ENCODE peak calls at places on chromosome 13, in six cellular contexts. One of them, this sample, is unnamed.

GRCh38 chr13:76980075-76980718 is 11.7 kb upstream of the CLN5 start:
- DNase-seq in psoas muscle: peak; percentile 89
- DNase-seq in lung: peak; percentile 81
- DNase-seq in naive thymus-derived CD4-positive, alpha-beta T cell: peak; percentile 93
- DNase-seq in substantia nigra: peak; percentile 74
- DNase-seq in foreskin keratinocyte: no peak
- DNase-seq in this sample: no peak

GRCh38 chr13:44394649-44395048 is 21.0 kb downstream of the SERP2 start:
- DNase-seq in psoas muscle: no peak
- DNase-seq in lung: no peak
- DNase-seq in naive thymus-derived CD4-positive, alpha-beta T cell: no peak
- DNase-seq in substantia nigra: no peak
- DNase-seq in foreskin keratinocyte: no peak
- DNase-seq in this sample: no peak

GRCh38 chr13:24271611-24272451 is 37.5 kb upstream of the C1QTNF9 start:
- DNase-seq in psoas muscle: peak; percentile 71
- DNase-seq in lung: peak; percentile 69
- DNase-seq in naive thymus-derived CD4-positive, alpha-beta T cell: peak; percentile 74
- DNase-seq in substantia nigra: peak; percentile 79
- DNase-seq in foreskin keratinocyte: peak; percentile 56
- DNase-seq in this sample: no peak

GRCh38 chr13:111241006-111241755 is 79.3 kb upstream of the TEX29 start:
- DNase-seq in psoas muscle: no peak
- DNase-seq in lung: no peak
- DNase-seq in naive thymus-derived CD4-positive, alpha-beta T cell: no peak
- DNase-seq in substantia nigra: peak; percentile 89
- DNase-seq in foreskin keratinocyte: no peak
- DNase-seq in this sample: no peak

GRCh38 chr13:37485766-37486165 is 112.8 kb downstream of the POSTN start:
- DNase-seq in psoas muscle: no peak
- DNase-seq in lung: no peak
- DNase-seq in naive thymus-derived CD4-positive, alpha-beta T cell: no peak
- DNase-seq in substantia nigra: no peak
- DNase-seq in foreskin keratinocyte: peak; percentile 28
- DNase-seq in this sample: no peak

GRCh38 chr13:27796544-27797227 is 4.4 kb downstream of the GSX1 start:
- DNase-seq in psoas muscle: no peak
- DNase-seq in lung: no peak
- DNase-seq in naive thymus-derived CD4-positive, alpha-beta T cell: no peak
- DNase-seq in substantia nigra: no peak
- DNase-seq in foreskin keratinocyte: peak; percentile 15
- DNase-seq in this sample: no peak

GRCh38 chr13:39835253-39835652 is 179.8 kb downstream of the COG6 start:
- DNase-seq in psoas muscle: no peak
- DNase-seq in lung: no peak
- DNase-seq in naive thymus-derived CD4-positive, alpha-beta T cell: no peak
- DNase-seq in substantia nigra: no peak
- DNase-seq in foreskin keratinocyte: no peak
- DNase-seq in this sample: no peak

GRCh38 chr13:90416938-90417337 is 930.5 kb upstream of the MIR17HG start:
- DNase-seq in psoas muscle: no peak
- DNase-seq in lung: no peak
- DNase-seq in naive thymus-derived CD4-positive, alpha-beta T cell: no peak
- DNase-seq in substantia nigra: no peak
- DNase-seq in foreskin keratinocyte: peak; percentile 1
- DNase-seq in this sample: no peak

GRCh38 chr13:99159331-99160061 is 41.2 kb upstream of the UBAC2 start:
- DNase-seq in psoas muscle: no peak
- DNase-seq in lung: no peak
- DNase-seq in naive thymus-derived CD4-positive, alpha-beta T cell: no peak
- DNase-seq in substantia nigra: no peak
- DNase-seq in foreskin keratinocyte: no peak
- DNase-seq in this sample: no peak

GRCh38 chr13:102763745-102764144 is 9.8 kb downstream of the TEX30 start:
- DNase-seq in psoas muscle: no peak
- DNase-seq in lung: no peak
- DNase-seq in naive thymus-derived CD4-positive, alpha-beta T cell: no peak
- DNase-seq in substantia nigra: no peak
- DNase-seq in foreskin keratinocyte: no peak
- DNase-seq in this sample: no peak

GRCh38 chr13:20923272-20923671 is 20.7 kb upstream of the XPO4 start:
- DNase-seq in psoas muscle: no peak
- DNase-seq in lung: no peak
- DNase-seq in naive thymus-derived CD4-positive, alpha-beta T cell: no peak
- DNase-seq in substantia nigra: no peak
- DNase-seq in foreskin keratinocyte: no peak
- DNase-seq in this sample: no peak

GRCh38 chr13:44904982-44905381 is 84.3 kb downstream of the NUFIP1 start:
- DNase-seq in psoas muscle: peak; percentile 84
- DNase-seq in lung: peak; percentile 38
- DNase-seq in naive thymus-derived CD4-positive, alpha-beta T cell: no peak
- DNase-seq in substantia nigra: peak; percentile 12
- DNase-seq in foreskin keratinocyte: peak; percentile 49
- DNase-seq in this sample: no peak

GRCh38 chr13:111252449-111253124 is 67.9 kb upstream of the TEX29 start:
- DNase-seq in psoas muscle: no peak
- DNase-seq in lung: peak; percentile 19
- DNase-seq in naive thymus-derived CD4-positive, alpha-beta T cell: no peak
- DNase-seq in substantia nigra: no peak
- DNase-seq in foreskin keratinocyte: no peak
- DNase-seq in this sample: no peak

GRCh38 chr13:114122591-114123211 is 9.7 kb downstream of the RASA3 start:
- DNase-seq in psoas muscle: no peak
- DNase-seq in lung: no peak
- DNase-seq in naive thymus-derived CD4-positive, alpha-beta T cell: no peak
- DNase-seq in substantia nigra: no peak
- DNase-seq in foreskin keratinocyte: no peak
- DNase-seq in this sample: no peak

GRCh38 chr13:70249332-70250064 is 141.2 kb upstream of the KLHL1 start:
- DNase-seq in psoas muscle: no peak
- DNase-seq in lung: no peak
- DNase-seq in naive thymus-derived CD4-positive, alpha-beta T cell: no peak
- DNase-seq in substantia nigra: no peak
- DNase-seq in foreskin keratinocyte: peak; percentile 73
- DNase-seq in this sample: peak; percentile 98

GRCh38 chr13:65892859-65893258 is 1337.3 kb downstream of the PCDH9 start:
- DNase-seq in psoas muscle: no peak
- DNase-seq in lung: no peak
- DNase-seq in naive thymus-derived CD4-positive, alpha-beta T cell: no peak
- DNase-seq in substantia nigra: no peak
- DNase-seq in foreskin keratinocyte: peak; percentile 12
- DNase-seq in this sample: no peak

GRCh38 chr13:86877449-86877848 is 793.7 kb upstream of the SLITRK5 start:
- DNase-seq in psoas muscle: no peak
- DNase-seq in lung: no peak
- DNase-seq in naive thymus-derived CD4-positive, alpha-beta T cell: no peak
- DNase-seq in substantia nigra: no peak
- DNase-seq in foreskin keratinocyte: no peak
- DNase-seq in this sample: no peak

GRCh38 chr13:71634605-71635443 is 232.2 kb downstream of the DACH1 start:
- DNase-seq in psoas muscle: no peak
- DNase-seq in lung: no peak
- DNase-seq in naive thymus-derived CD4-positive, alpha-beta T cell: no peak
- DNase-seq in substantia nigra: no peak
- DNase-seq in foreskin keratinocyte: no peak
- DNase-seq in this sample: no peak

GRCh38 chr13:91133941-91134772 is 213.3 kb upstream of the MIR17HG start:
- DNase-seq in psoas muscle: no peak
- DNase-seq in lung: no peak
- DNase-seq in naive thymus-derived CD4-positive, alpha-beta T cell: peak; percentile 21
- DNase-seq in substantia nigra: peak; percentile 39
- DNase-seq in foreskin keratinocyte: peak; percentile 64
- DNase-seq in this sample: peak; percentile 6

GRCh38 chr13:103351035-103351828 is 285.0 kb upstream of the SLC10A2 start:
- DNase-seq in psoas muscle: no peak
- DNase-seq in lung: no peak
- DNase-seq in naive thymus-derived CD4-positive, alpha-beta T cell: no peak
- DNase-seq in substantia nigra: no peak
- DNase-seq in foreskin keratinocyte: peak; percentile 44
- DNase-seq in this sample: no peak

GRCh38 chr13:26255717-26256277 is 1.9 kb downstream of the CDK8 start:
- DNase-seq in psoas muscle: no peak
- DNase-seq in lung: no peak
- DNase-seq in naive thymus-derived CD4-positive, alpha-beta T cell: no peak
- DNase-seq in substantia nigra: no peak
- DNase-seq in foreskin keratinocyte: no peak
- DNase-seq in this sample: no peak

GRCh38 chr13:95660981-95661581 is 15.9 kb upstream of the DNAJC3 start:
- DNase-seq in psoas muscle: no peak
- DNase-seq in lung: no peak
- DNase-seq in naive thymus-derived CD4-positive, alpha-beta T cell: peak; percentile 13
- DNase-seq in substantia nigra: no peak
- DNase-seq in foreskin keratinocyte: peak; percentile 36
- DNase-seq in this sample: no peak

GRCh38 chr13:51646041-51646670 is 61.9 kb downstream of the WDFY2 start:
- DNase-seq in psoas muscle: no peak
- DNase-seq in lung: no peak
- DNase-seq in naive thymus-derived CD4-positive, alpha-beta T cell: peak; percentile 9
- DNase-seq in substantia nigra: no peak
- DNase-seq in foreskin keratinocyte: no peak
- DNase-seq in this sample: no peak

GRCh38 chr13:81872581-81872980 is 1531.7 kb upstream of the SPRY2 start:
- DNase-seq in psoas muscle: no peak
- DNase-seq in lung: no peak
- DNase-seq in naive thymus-derived CD4-positive, alpha-beta T cell: no peak
- DNase-seq in substantia nigra: no peak
- DNase-seq in foreskin keratinocyte: peak; percentile 3
- DNase-seq in this sample: no peak

DNA sequence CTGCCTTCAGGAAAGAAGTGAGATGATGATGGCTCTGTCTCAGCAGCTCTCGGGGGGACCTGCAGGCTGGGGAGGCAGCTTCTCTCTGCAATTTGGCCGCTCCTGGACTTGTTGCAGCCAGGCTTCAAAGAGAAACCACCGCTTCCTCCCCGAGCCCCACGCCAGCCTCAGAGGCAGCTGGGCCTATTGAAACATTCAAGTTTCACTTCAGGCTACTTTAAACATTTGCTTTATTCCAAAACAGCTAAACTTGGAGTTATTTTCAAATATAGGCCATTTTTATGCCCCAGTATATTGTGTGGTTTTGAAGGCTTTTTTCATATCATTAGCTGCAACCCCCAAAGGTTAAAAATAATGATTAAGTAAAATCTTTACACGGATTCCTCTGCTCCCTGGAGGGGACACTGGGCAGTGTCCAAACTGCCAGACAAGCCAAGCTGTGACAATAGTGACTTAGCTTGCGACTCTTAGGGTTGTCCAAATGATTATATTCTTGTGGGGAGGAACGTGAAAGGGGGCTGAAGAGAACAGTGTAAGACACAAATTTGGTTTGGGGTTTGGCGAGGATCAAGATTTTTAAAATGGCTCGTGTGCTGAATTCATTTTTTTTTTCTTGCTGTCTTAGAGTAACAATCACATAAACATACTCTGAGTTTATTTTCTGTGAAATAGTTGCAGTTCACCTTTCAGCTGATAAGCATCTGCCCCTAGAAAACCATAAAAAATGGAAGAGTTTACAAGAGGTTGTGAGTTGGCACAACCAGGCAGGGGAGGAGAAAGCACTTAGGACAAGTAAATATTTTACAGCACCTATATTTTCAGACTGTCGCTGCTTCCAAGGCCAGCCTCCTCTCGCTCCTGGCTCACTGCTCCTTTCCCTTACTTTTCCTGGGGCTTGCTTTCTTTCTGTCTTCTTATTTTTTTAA is 330.6 kb downstream of the DLEU7 start:
- DNase-seq in psoas muscle: peak; percentile 73
- DNase-seq in lung: peak; percentile 65
- DNase-seq in naive thymus-derived CD4-positive, alpha-beta T cell: peak; percentile 24
- DNase-seq in substantia nigra: peak; percentile 59
- DNase-seq in foreskin keratinocyte: no peak
- DNase-seq in this sample: no peak
- H3K27ac ChIP-seq in psoas muscle: peak overlapping the region; percentile 88
- H3K27ac ChIP-seq in lung: peak overlapping the region; percentile 88
- H3K27ac ChIP-seq in naive thymus-derived CD4-positive, alpha-beta T cell: peak overlapping the region; percentile 34
- H3K27ac ChIP-seq in substantia nigra: peak overlapping the region; percentile 63
- H3K27ac ChIP-seq in foreskin keratinocyte: no peak overlapping the region
- H3K27ac ChIP-seq in this sample: no peak overlapping the region

GRCh38 chr13:110018009-110018408 is 231.6 kb upstream of the IRS2 start:
- DNase-seq in psoas muscle: no peak
- DNase-seq in lung: no peak
- DNase-seq in naive thymus-derived CD4-positive, alpha-beta T cell: no peak
- DNase-seq in substantia nigra: no peak
- DNase-seq in foreskin keratinocyte: no peak
- DNase-seq in this sample: no peak

GRCh38 chr13:110014719-110015118 is 228.3 kb upstream of the IRS2 start:
- DNase-seq in psoas muscle: no peak
- DNase-seq in lung: no peak
- DNase-seq in naive thymus-derived CD4-positive, alpha-beta T cell: no peak
- DNase-seq in substantia nigra: no peak
- DNase-seq in foreskin keratinocyte: no peak
- DNase-seq in this sample: no peak

GRCh38 chr13:110015253-110015652 is 228.9 kb upstream of the IRS2 start:
- DNase-seq in psoas muscle: no peak
- DNase-seq in lung: no peak
- DNase-seq in naive thymus-derived CD4-positive, alpha-beta T cell: no peak
- DNase-seq in substantia nigra: no peak
- DNase-seq in foreskin keratinocyte: no peak
- DNase-seq in this sample: peak; percentile 78

GRCh38 chr13:110012102-110012739 is 225.8 kb upstream of the IRS2 start:
- DNase-seq in psoas muscle: no peak
- DNase-seq in lung: no peak
- DNase-seq in naive thymus-derived CD4-positive, alpha-beta T cell: no peak
- DNase-seq in substantia nigra: no peak
- DNase-seq in foreskin keratinocyte: peak; percentile 96
- DNase-seq in this sample: peak; percentile 70

GRCh38 chr13:110017379-110017778 is 231.0 kb upstream of the IRS2 start:
- DNase-seq in psoas muscle: no peak
- DNase-seq in lung: no peak
- DNase-seq in naive thymus-derived CD4-positive, alpha-beta T cell: no peak
- DNase-seq in substantia nigra: no peak
- DNase-seq in foreskin keratinocyte: peak; percentile 96
- DNase-seq in this sample: no peak
- H3K27ac ChIP-seq in psoas muscle: no peak overlapping the region
- H3K27ac ChIP-seq in lung: no peak overlapping the region
- H3K27ac ChIP-seq in naive thymus-derived CD4-positive, alpha-beta T cell: no peak overlapping the region
- H3K27ac ChIP-seq in substantia nigra: no peak overlapping the region
- H3K27ac ChIP-seq in foreskin keratinocyte: peak overlapping the region; percentile 68
- H3K27ac ChIP-seq in this sample: peak overlapping the region; percentile 74

DNA sequence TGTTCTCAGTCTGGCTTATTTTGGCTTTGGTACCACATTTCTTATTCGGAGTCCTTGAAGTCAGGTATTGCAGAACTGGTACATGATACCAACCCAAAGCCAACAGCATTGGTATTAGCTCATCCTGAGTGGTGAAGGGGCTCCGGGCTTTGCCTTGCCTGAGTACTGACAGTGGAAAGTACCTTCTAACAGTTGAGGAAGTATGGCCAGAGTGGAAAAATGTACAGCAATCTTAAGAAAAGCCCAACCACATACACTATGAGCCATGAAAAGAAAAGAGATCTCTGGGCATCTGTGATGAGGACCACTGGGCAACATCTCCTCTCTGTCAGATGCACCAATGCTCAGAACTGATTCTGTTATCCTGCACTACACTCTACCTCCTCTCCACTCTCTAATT is 8.3 kb downstream of the LCP1 start:
- DNase-seq in psoas muscle: no peak
- DNase-seq in lung: no peak
- DNase-seq in naive thymus-derived CD4-positive, alpha-beta T cell: no peak
- DNase-seq in substantia nigra: no peak
- DNase-seq in foreskin keratinocyte: no peak
- DNase-seq in this sample: no peak
- H3K27ac ChIP-seq in psoas muscle: no peak overlapping the region
- H3K27ac ChIP-seq in lung: no peak overlapping the region
- H3K27ac ChIP-seq in naive thymus-derived CD4-positive, alpha-beta T cell: peak overlapping the region; percentile 82
- H3K27ac ChIP-seq in substantia nigra: no peak overlapping the region
- H3K27ac ChIP-seq in foreskin keratinocyte: no peak overlapping the region
- H3K27ac ChIP-seq in this sample: no peak overlapping the region

GRCh38 chr13:109764045-109764444 is 22.3 kb downstream of the IRS2 start:
- DNase-seq in psoas muscle: no peak
- DNase-seq in lung: no peak
- DNase-seq in naive thymus-derived CD4-positive, alpha-beta T cell: no peak
- DNase-seq in substantia nigra: no peak
- DNase-seq in foreskin keratinocyte: no peak
- DNase-seq in this sample: no peak
- H3K27ac ChIP-seq in psoas muscle: peak overlapping the region; percentile 31
- H3K27ac ChIP-seq in lung: no peak overlapping the region
- H3K27ac ChIP-seq in naive thymus-derived CD4-positive, alpha-beta T cell: no peak overlapping the region
- H3K27ac ChIP-seq in substantia nigra: peak overlapping the region; percentile 62
- H3K27ac ChIP-seq in foreskin keratinocyte: no peak overlapping the region
- H3K27ac ChIP-seq in this sample: no peak overlapping the region

This sample was measured in epithelial cell of prostate.